ENCODE peak calls at places on chromosome 17, in ten cellular contexts. M is CD4-positive, alpha-beta memory T cell; K is CD8-positive, alpha-beta T cell; B is right lobe of liver; O is Panc1; U is left ventricle myocardium inferior; T is upper lobe of left lung; G is MM.1S; Z is lung; S is PC-3. W is an unnamed sample.

GRCh38 chr17:78414178-78415162 is 36.0 kb downstream of the PGS1 start:
- DNase-seq in T (no peak), S (no peak), B (no peak), K (peak; percentile 69), Z (no peak), U (no peak), G (no peak), M (peak; percentile 56), O (no peak), W (no peak)

GRCh38 chr17:72404872-72405271 is 284.1 kb downstream of the SOX9 start:
- DNase-seq in U (no peak), T (no peak), Z (no peak), S (peak; percentile 22), O (no peak), B (no peak), G (no peak), K (no peak), M (no peak), W (no peak)

GRCh38 chr17:3826191-3826590 is 19.9 kb downstream of the NCBP3 start:
- DNase-seq in T (no peak), B (no peak), G (no peak), K (no peak), S (no peak), O (no peak), Z (no peak), M (no peak), U (no peak), W (no peak)

GRCh38 chr17:73976676-73977521 is 226.6 kb upstream of the RPL38 start:
- DNase-seq in G (no peak), S (no peak), K (no peak), U (no peak), Z (no peak), B (no peak), O (no peak), M (no peak), T (no peak), W (no peak)

GRCh38 chr17:81337449-81337848 is 42.3 kb upstream of the SLC38A10 start:
- DNase-seq in B (peak; percentile 77), M (no peak), G (no peak), O (no peak), Z (peak; percentile 76), T (peak; percentile 85), S (no peak), K (no peak), U (no peak), W (peak; percentile 79)

GRCh38 chr17:66533572-66533971 is 231.2 kb downstream of the PRKCA start:
- DNase-seq in K (no peak), U (no peak), S (no peak), M (no peak), B (no peak), Z (no peak), O (no peak), G (no peak), T (no peak), W (no peak)

GRCh38 chr17:2459917-2460271 is 51.8 kb downstream of the METTL16 start:
- DNase-seq in K (no peak), M (no peak), U (no peak), B (no peak), Z (no peak), T (no peak), S (no peak), G (no peak), O (no peak), W (no peak)

GRCh38 chr17:69967910-69968411 is 107.1 kb upstream of the KCNJ16 start:
- DNase-seq in G (no peak), Z (no peak), K (no peak), U (no peak), O (no peak), S (no peak), B (no peak), M (no peak), T (no peak), W (no peak)

GRCh38 chr17:48391460-48391859 is 38.6 kb downstream of the SKAP1 start:
- DNase-seq in S (no peak), K (no peak), G (no peak), T (no peak), M (no peak), Z (no peak), B (no peak), O (no peak), U (no peak), W (no peak)

GRCh38 chr17:39979021-39979660 is 1.5 kb upstream of the PSMD3 start:
- DNase-seq in B (no peak), S (peak; percentile 66), O (no peak), Z (no peak), M (no peak), T (no peak), K (no peak), U (no peak), G (no peak), W (no peak)

GRCh38 chr17:76530489-76530814 is 7.1 kb downstream of the CYGB start:
- DNase-seq in S (no peak), Z (no peak), T (no peak), B (no peak), M (no peak), K (no peak), G (no peak), U (no peak), O (no peak), W (no peak)

GRCh38 chr17:76532072-76532651 is 5.3 kb downstream of the CYGB start:
- DNase-seq in B (no peak), U (no peak), K (no peak), Z (no peak), O (no peak), T (no peak), S (peak; percentile 63), G (no peak), M (no peak), W (peak; percentile 35)

GRCh38 chr17:76531501-76532038 is 5.9 kb downstream of the CYGB start:
- DNase-seq in G (no peak), B (no peak), T (no peak), K (no peak), O (no peak), M (no peak), U (no peak), S (no peak), Z (no peak), W (peak; percentile 48)

GRCh38 chr17:76529643-76530488 is 7.6 kb downstream of the CYGB start:
- DNase-seq in U (peak; percentile 95), B (peak; percentile 70), S (no peak), O (no peak), G (no peak), K (no peak), T (peak; percentile 89), M (no peak), Z (peak; percentile 72), W (peak; percentile 72)

DNA sequence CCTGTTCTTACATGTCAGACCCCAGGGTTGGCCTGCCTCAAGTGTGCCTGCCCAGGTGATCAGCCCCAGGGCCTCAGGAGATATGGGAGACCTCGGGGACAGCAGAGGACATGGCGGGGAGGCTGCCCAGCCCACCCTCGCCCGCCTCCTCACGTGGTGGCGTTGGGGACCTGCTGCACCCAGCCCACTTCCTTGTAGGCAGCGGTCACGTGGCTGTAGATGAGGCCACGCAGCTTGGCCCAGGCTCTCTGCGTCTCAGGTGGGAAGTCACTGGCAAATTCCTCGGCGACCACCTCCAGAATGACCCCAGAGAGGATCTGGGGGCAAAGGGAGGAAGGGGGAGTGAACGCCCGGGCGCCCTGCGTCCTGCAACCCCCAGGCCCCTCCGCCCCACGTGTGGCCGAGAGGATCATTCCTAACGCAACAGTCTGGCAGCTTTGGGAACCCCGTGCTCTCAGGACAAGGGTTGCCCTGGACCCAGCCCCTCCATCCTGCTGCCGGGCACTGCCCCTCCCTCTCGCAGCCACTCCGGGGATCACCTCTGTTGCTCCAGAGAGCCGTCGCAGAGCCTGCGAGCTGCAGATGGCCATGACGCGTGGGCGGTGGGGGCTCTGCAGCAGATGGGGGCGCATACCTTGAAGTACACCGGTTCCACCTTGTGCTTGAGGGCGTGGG is 6.5 kb downstream of the CYGB start:
- DNase-seq in U (no peak), T (no peak), M (no peak), S (no peak), Z (no peak), K (no peak), G (no peak), O (no peak), B (peak; percentile 37), W (peak; percentile 54)
- H3K4me1 ChIP-seq in U (peaks cover 87% of the 10 kb centered on the region), T (peaks cover 47% of the 10 kb centered on the region), M (peaks cover 25% of the 10 kb centered on the region), S (peaks cover 37% of the 10 kb centered on the region), Z (no peaks in the 10 kb centered on the region), K (peaks cover 46% of the 10 kb centered on the region), G (peaks cover 5% of the 10 kb centered on the region), O (peaks cover 44% of the 10 kb centered on the region), B (peaks cover 16% of the 10 kb centered on the region), W (peaks cover 33% of the 10 kb centered on the region)

GRCh38 chr17:13540546-13540945 is 61.2 kb downstream of the HS3ST3A1 start:
- DNase-seq in T (no peak), O (no peak), K (no peak), U (no peak), G (no peak), M (no peak), S (no peak), Z (no peak), B (no peak), W (no peak)
- H3K4me1 ChIP-seq in T (no peaks in the 10 kb centered on the region), O (no peaks in the 10 kb centered on the region), K (no peaks in the 10 kb centered on the region), U (no peaks in the 10 kb centered on the region), G (no peaks in the 10 kb centered on the region), M (no peaks in the 10 kb centered on the region), S (peaks cover 17% of the 10 kb centered on the region), Z (no peaks in the 10 kb centered on the region), B (no peaks in the 10 kb centered on the region), W (no peaks in the 10 kb centered on the region)

GRCh38 chr17:1372618-1373017 is 27.4 kb downstream of the YWHAE start:
- DNase-seq in T (no peak), Z (no peak), S (no peak), B (no peak), G (no peak), U (no peak), K (no peak), O (no peak), M (no peak), W (no peak)
- H3K4me1 ChIP-seq in T (peaks cover 55% of the 10 kb centered on the region), Z (peaks cover 43% of the 10 kb centered on the region), S (no peaks in the 10 kb centered on the region), B (peaks cover 25% of the 10 kb centered on the region), G (peaks cover 71% of the 10 kb centered on the region), U (peaks cover 100% of the 10 kb centered on the region), K (peaks cover 47% of the 10 kb centered on the region), O (peaks cover 45% of the 10 kb centered on the region), M (peaks cover 81% of the 10 kb centered on the region), W (peaks cover 44% of the 10 kb centered on the region)

GRCh38 chr17:57438031-57438731 is 181.9 kb downstream of the MSI2 start:
- DNase-seq in G (no peak), M (no peak), O (no peak), B (no peak), U (no peak), T (no peak), S (no peak), Z (no peak), K (no peak), W (no peak)

GRCh38 chr17:57442914-57443571 is 186.7 kb downstream of the MSI2 start:
- DNase-seq in U (peak; percentile 45), O (no peak), K (peak; percentile 70), M (peak; percentile 41), B (no peak), S (peak; percentile 39), T (no peak), G (no peak), Z (no peak), W (peak; percentile 35)

GRCh38 chr17:57442401-57442823 is 186.1 kb downstream of the MSI2 start:
- DNase-seq in G (no peak), M (no peak), S (no peak), K (no peak), Z (no peak), B (no peak), T (no peak), O (no peak), U (no peak), W (no peak)

GRCh38 chr17:57441270-57441600 is 184.9 kb downstream of the MSI2 start:
- DNase-seq in U (no peak), K (no peak), G (no peak), O (no peak), S (no peak), Z (no peak), M (no peak), T (no peak), B (no peak), W (no peak)

GRCh38 chr17:57440522-57441269 is 184.4 kb downstream of the MSI2 start:
- DNase-seq in K (peak; percentile 63), T (no peak), M (peak; percentile 67), U (peak; percentile 73), O (no peak), G (no peak), S (peak; percentile 70), B (no peak), Z (peak; percentile 31), W (peak; percentile 66)
- H3K4me1 ChIP-seq in K (peaks cover 41% of the 10 kb centered on the region), T (peaks cover 19% of the 10 kb centered on the region), M (peaks cover 50% of the 10 kb centered on the region), U (peaks cover 82% of the 10 kb centered on the region), O (peaks cover 6% of the 10 kb centered on the region), G (no peaks in the 10 kb centered on the region), S (peaks cover 38% of the 10 kb centered on the region), B (no peaks in the 10 kb centered on the region), Z (peaks cover 13% of the 10 kb centered on the region), W (peaks cover 21% of the 10 kb centered on the region)

W was measured in mucosa of descending colon.